ENCODE peak calls at places on chromosomes 5 and 9, in six cellular contexts. Y is fibroblast of lung, W is endothelial cell of umbilical vein, J is HCT116, I is IMR-90, V is DND-41. A is an unnamed sample.
A peak's percentile ranks its signal among the peaks of the same experiment; 100 is the strongest.

GRCh38 chr9:87194471-87194870 is 247.2 kb upstream of the GAS1 start:
- DNase-seq in Y (peak; percentile 93), W (no peak), J (no peak), I (peak; percentile 92), V (no peak), A (peak; percentile 94)

GRCh38 chr5:176501333-176501732 is 35.9 kb downstream of the RNF44 start:
- DNase-seq in Y (peak; percentile 78), W (no peak), J (no peak), I (peak; percentile 92), V (no peak), A (peak; percentile 64)

GRCh38 chr9:125393426-125393825 is 131.8 kb downstream of the GAPVD1 start:
- DNase-seq in Y (peak; percentile 77), W (no peak), J (no peak), I (peak; percentile 71), V (no peak), A (peak; percentile 80)

GRCh38 chr9:5140151-5140550 is 45.3 kb downstream of the INSL6 start:
- DNase-seq in Y (peak; percentile 15), W (no peak), J (no peak), I (peak; percentile 4), V (no peak), A (peak; percentile 8)

GRCh38 chr9:134278286-134278685 is 48.0 kb upstream of the RXRA start:
- DNase-seq in Y (no peak), W (no peak), J (no peak), I (no peak), V (no peak), A (no peak)

GRCh38 chr9:38047301-38048251 is 21.5 kb downstream of the SHB start:
- DNase-seq in Y (peak; percentile 98), W (peak; percentile 90), J (peak; percentile 93), I (peak; percentile 95), V (peak; percentile 22), A (peak; percentile 81)

GRCh38 chr5:134432174-134432573 is 20.5 kb upstream of the CDKN2AIPNL start:
- DNase-seq in Y (no peak), W (no peak), J (no peak), I (no peak), V (no peak), A (no peak)

GRCh38 chr5:61779743-61780142 is 447.7 kb downstream of the ZSWIM6 start:
- DNase-seq in Y (no peak), W (no peak), J (no peak), I (no peak), V (no peak), A (no peak)

GRCh38 chr9:83560169-83560826 is 22.1 kb upstream of the FRMD3 start:
- DNase-seq in Y (no peak), W (no peak), J (no peak), I (no peak), V (no peak), A (no peak)

GRCh38 chr9:136242248-136242647 is 3.4 kb downstream of the QSOX2 start:
- DNase-seq in Y (no peak), W (no peak), J (no peak), I (no peak), V (no peak), A (no peak)

GRCh38 chr9:136241540-136241939 is 4.1 kb downstream of the QSOX2 start:
- DNase-seq in Y (no peak), W (no peak), J (no peak), I (no peak), V (no peak), A (no peak)

GRCh38 chr9:136243631-136244030 is 2.0 kb downstream of the QSOX2 start:
- DNase-seq in Y (no peak), W (no peak), J (no peak), I (no peak), V (no peak), A (no peak)

GRCh38 chr9:136244116-136244775 is 1.4 kb downstream of the QSOX2 start:
- DNase-seq in Y (peak; percentile 27), W (no peak), J (no peak), I (no peak), V (peak; percentile 28), A (no peak)

DNA sequence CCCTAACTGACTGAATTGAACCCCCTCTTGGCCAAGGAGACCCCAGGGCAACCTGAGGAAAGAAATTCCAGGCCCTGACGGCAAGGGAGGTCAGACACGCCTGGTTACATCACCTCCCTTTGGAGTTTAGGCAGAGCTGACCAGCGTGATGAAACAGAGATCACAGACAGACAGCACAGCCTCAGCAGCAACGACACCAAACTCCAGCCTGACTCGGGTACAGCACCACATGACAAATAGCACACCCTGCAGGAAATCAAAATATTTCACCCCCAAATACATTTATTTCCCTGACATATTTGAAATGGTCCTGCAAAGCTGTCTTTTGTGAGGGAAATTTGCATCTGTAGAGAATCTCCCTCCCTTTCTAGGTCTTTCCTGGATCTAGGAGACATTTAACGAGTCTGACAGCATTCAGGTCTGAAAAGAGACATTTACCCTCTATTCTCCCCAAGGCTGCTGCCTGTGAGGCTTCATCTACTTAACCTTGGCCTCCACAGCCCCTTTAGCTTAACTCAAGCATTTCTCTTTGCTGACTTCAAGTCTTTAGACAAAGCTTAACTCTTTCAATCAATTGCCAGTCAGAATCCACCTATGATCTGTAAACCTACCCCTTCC is 2.6 kb downstream of the QSOX2 start:
- DNase-seq in Y (no peak), W (no peak), J (no peak), I (no peak), V (no peak), A (no peak)
- H3K4me3 ChIP-seq in Y (no peak overlapping the region), W (no peak overlapping the region), J (no peak overlapping the region), I (no peak overlapping the region), V (no peak overlapping the region), A (no peak overlapping the region)

GRCh38 chr5:69299625-69300024 is 33.0 kb downstream of the CCDC125 start:
- DNase-seq in Y (no peak), W (no peak), J (no peak), I (no peak), V (no peak), A (no peak)

GRCh38 chr5:69288668-69289067 is 43.9 kb downstream of the CCDC125 start:
- DNase-seq in Y (no peak), W (no peak), J (no peak), I (no peak), V (no peak), A (no peak)

GRCh38 chr5:69292349-69292748 is 40.3 kb downstream of the CCDC125 start:
- DNase-seq in Y (no peak), W (no peak), J (no peak), I (no peak), V (no peak), A (no peak)

GRCh38 chr5:69295088-69295754 is 37.4 kb downstream of the CCDC125 start:
- DNase-seq in Y (peak; percentile 84), W (peak; percentile 84), J (no peak), I (peak; percentile 76), V (no peak), A (peak; percentile 21)

GRCh38 chr5:69293882-69294281 is 38.7 kb downstream of the CCDC125 start:
- DNase-seq in Y (no peak), W (no peak), J (no peak), I (no peak), V (no peak), A (no peak)
- H3K9ac ChIP-seq in Y (no peak overlapping the region), W (no peak overlapping the region), J (no peak overlapping the region), I (no peak overlapping the region), V (no peak overlapping the region), A (no peak overlapping the region)

GRCh38 chr5:78628260-78629024 is 20.1 kb downstream of the LHFPL2 start:
- DNase-seq in Y (peak; percentile 75), W (no peak), J (no peak), I (no peak), V (no peak), A (no peak)

GRCh38 chr5:78629590-78629989 is 19.0 kb downstream of the LHFPL2 start:
- DNase-seq in Y (no peak), W (no peak), J (no peak), I (no peak), V (no peak), A (no peak)

GRCh38 chr5:78627766-78628165 is 20.8 kb downstream of the LHFPL2 start:
- DNase-seq in Y (peak; percentile 66), W (no peak), J (no peak), I (peak; percentile 54), V (no peak), A (no peak)

GRCh38 chr5:78631931-78632330 is 16.6 kb downstream of the LHFPL2 start:
- DNase-seq in Y (no peak), W (no peak), J (no peak), I (no peak), V (no peak), A (no peak)

DNA sequence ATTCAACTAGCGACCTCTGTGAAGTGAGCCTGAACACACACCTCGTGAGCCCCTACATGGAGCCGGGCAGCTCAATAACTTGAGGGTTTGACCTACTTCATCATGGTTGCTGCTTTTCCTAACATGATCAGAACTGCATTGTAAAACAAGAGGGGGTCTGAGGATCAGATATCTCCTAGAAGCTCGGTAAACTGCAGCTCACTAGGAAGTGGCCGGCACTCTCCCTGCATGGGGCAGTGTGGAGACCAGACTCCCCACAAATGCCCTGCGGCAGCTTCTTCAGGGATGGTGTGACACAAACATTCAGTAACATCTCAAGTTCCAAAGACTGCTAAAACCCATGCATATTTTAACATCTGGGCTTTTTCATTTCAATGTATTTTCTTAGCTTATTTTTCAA is 18.5 kb downstream of the LHFPL2 start:
- DNase-seq in Y (no peak), W (no peak), J (no peak), I (no peak), V (no peak), A (no peak)
- H3K4me1 ChIP-seq in Y (peaks cover 9% of the 10 kb centered on the region), W (no peaks in the 10 kb centered on the region), J (no peaks in the 10 kb centered on the region), I (peaks cover 32% of the 10 kb centered on the region), V (no peaks in the 10 kb centered on the region), A (peaks cover 20% of the 10 kb centered on the region)

GRCh38 chr9:2157277-2158105 is 142.3 kb downstream of the SMARCA2 start:
- DNase-seq in Y (peak; percentile 73), W (no peak), J (no peak), I (peak; percentile 69), V (peak; percentile 54), A (peak; percentile 72)
- H3K4me3 ChIP-seq in Y (peak overlapping the region; percentile 46), W (peak overlapping the region; percentile 23), J (no peak overlapping the region), I (peak overlapping the region; percentile 41), V (peak overlapping the region; percentile 63), A (peak overlapping the region; percentile 71)